ENCODE peak calls at places on chromosomes 5 and 9, in four cellular contexts. F, V, P and O are unnamed samples.

GRCh38 chr9:120876842-120877240 is at the start of gene PHF19:
- DNase-seq in P (peak; percentile 23), V (no peak), F (no peak), O (peak; percentile 57)

GRCh38 chr9:132543960-132544359 is 38.4 kb upstream of the BARHL1 start:
- DNase-seq in V (no peak), F (no peak), P (no peak), O (no peak)

GRCh38 chr5:152688561-152689274 is 283.6 kb upstream of the NMUR2 start:
- DNase-seq in P (no peak), V (no peak), F (no peak), O (no peak)

GRCh38 chr5:112403069-112403468 is 16.0 kb downstream of the EPB41L4A start:
- DNase-seq in F (no peak), P (no peak), V (no peak), O (no peak)

GRCh38 chr9:72839140-72839539 is 113.7 kb downstream of the ALDH1A1 start:
- DNase-seq in P (no peak), F (no peak), V (no peak), O (no peak)

GRCh38 chr5:173717959-173718358 is 101.5 kb upstream of the BOD1 start:
- DNase-seq in P (no peak), V (no peak), F (no peak), O (no peak)

GRCh38 chr9:115034801-115035200 is 83.2 kb downstream of the TNC start:
- DNase-seq in F (no peak), V (no peak), P (no peak), O (no peak)

GRCh38 chr9:107163370-107163769 is 119.7 kb upstream of the RAD23B start:
- DNase-seq in V (no peak), P (no peak), F (no peak), O (no peak)

GRCh38 chr9:134052941-134053340 is 14.9 kb downstream of the BRD3 start:
- DNase-seq in P (no peak), V (no peak), F (no peak), O (no peak)

GRCh38 chr5:181190711-181191525 is 14.1 kb downstream of the TRIM7 start:
- DNase-seq in P (no peak), F (peak; percentile 48), V (no peak), O (no peak)

GRCh38 chr5:94281402-94281801 is 337.0 kb downstream of the KIAA0825 start:
- DNase-seq in F (no peak), V (no peak), P (no peak), O (no peak)

GRCh38 chr5:159444441-159445082 is 114.3 kb upstream of the IL12B start:
- DNase-seq in V (peak; percentile 20), P (peak; percentile 48), F (no peak), O (peak; percentile 42)

GRCh38 chr5:54616031-54616430 is 98.5 kb downstream of the SNX18 start:
- DNase-seq in P (peak; percentile 13), F (no peak), V (no peak), O (no peak)

GRCh38 chr5:160837749-160838593 is 14.0 kb downstream of the ATP10B start:
- DNase-seq in V (no peak), P (no peak), F (no peak), O (no peak)

GRCh38 chr9:134381671-134382505 is 55.6 kb downstream of the RXRA start:
- DNase-seq in V (peak; percentile 46), P (peak; percentile 21), F (no peak), O (no peak)

GRCh38 chr9:114115645-114116044 is 16.6 kb upstream of the KIF12 start:
- DNase-seq in V (no peak), F (no peak), P (peak; percentile 60), O (no peak)

GRCh38 chr9:107239474-107239873 is 43.6 kb upstream of the RAD23B start:
- DNase-seq in F (no peak), P (peak; percentile 44), V (peak; percentile 16), O (no peak)

GRCh38 chr9:36327903-36328302 is 69.7 kb upstream of the GNE start:
- DNase-seq in P (no peak), V (no peak), F (no peak), O (no peak)

GRCh38 chr5:28984642-28985041 is 1946.3 kb upstream of the CDH9 start:
- DNase-seq in F (no peak), P (no peak), V (no peak), O (no peak)

GRCh38 chr5:14749579-14750091 is 85.1 kb downstream of the OTULIN start:
- DNase-seq in F (no peak), V (no peak), P (no peak), O (no peak)

GRCh38 chr5:81519217-81519905 is 125.4 kb upstream of the ACOT12 start:
- DNase-seq in V (no peak), F (no peak), P (no peak), O (no peak)

GRCh38 chr9:88388886-88389617 is 808 bp downstream of the SPIN1 start:
- DNase-seq in P (peak; percentile 66), V (peak; percentile 78), F (peak; percentile 63), O (peak; percentile 62)

GRCh38 chr5:143800715-143801114 is 11.2 kb upstream of the HMHB1 start:
- DNase-seq in V (no peak), F (no peak), P (no peak), O (no peak)

GRCh38 chr9:133536080-133536479 is 1.6 kb downstream of the ADAMTSL2 start:
- DNase-seq in V (no peak), F (no peak), P (no peak), O (no peak)

GRCh38 chr9:3441197-3441816 is 84.5 kb downstream of the RFX3 start:
- DNase-seq in P (peak; percentile 54), F (peak; percentile 43), V (peak; percentile 32), O (peak; percentile 24)

GRCh38 chr5:178284095-178284675 is 51.6 kb upstream of the PHYKPL start:
- DNase-seq in V (peak; percentile 32), P (no peak), F (no peak), O (no peak)

GRCh38 chr9:136421791-136422190 is 11.3 kb downstream of the PMPCA start:
- DNase-seq in V (no peak), P (no peak), F (no peak), O (no peak)

GRCh38 chr9:121633144-121633714 is 18.2 kb upstream of the DAB2IP start:
- DNase-seq in V (no peak), F (no peak), P (peak; percentile 72), O (no peak)

GRCh38 chr5:91797581-91797980 is 414.5 kb upstream of the ARRDC3 start:
- DNase-seq in V (no peak), P (no peak), F (no peak), O (peak; percentile 8)

GRCh38 chr9:16103613-16104012 is 550.8 kb downstream of the CCDC171 start:
- DNase-seq in P (no peak), F (no peak), V (no peak), O (no peak)

GRCh38 chr9:93665128-93665565 is 88.8 kb downstream of the PHF2 start:
- DNase-seq in V (no peak), F (peak; percentile 6), P (no peak), O (no peak)

GRCh38 chr5:150510460-150511263 is 2.7 kb downstream of the NDST1 start:
- DNase-seq in V (no peak), P (peak; percentile 92), F (no peak), O (no peak)

GRCh38 chr5:171312129-171312819 is 3.2 kb downstream of the TLX3 start:
- DNase-seq in P (no peak), F (peak; percentile 46), V (no peak), O (no peak)

GRCh38 chr5:180173875-180174586 is 35.0 kb downstream of the RASGEF1C start:
- DNase-seq in P (no peak), F (no peak), V (no peak), O (no peak)

GRCh38 chr9:91117474-91117891 is 244.2 kb downstream of the AUH start:
- DNase-seq in F (no peak), V (no peak), P (no peak), O (no peak)

GRCh38 chr9:91119679-91120078 is 242.0 kb downstream of the AUH start:
- DNase-seq in P (no peak), F (no peak), V (no peak), O (no peak)

GRCh38 chr9:91119147-91119546 is 242.6 kb downstream of the AUH start:
- DNase-seq in V (no peak), F (no peak), P (no peak), O (no peak)

GRCh38 chr9:91116711-91117110 is 245.0 kb downstream of the AUH start:
- DNase-seq in V (no peak), P (no peak), F (no peak), O (no peak)

DNA sequence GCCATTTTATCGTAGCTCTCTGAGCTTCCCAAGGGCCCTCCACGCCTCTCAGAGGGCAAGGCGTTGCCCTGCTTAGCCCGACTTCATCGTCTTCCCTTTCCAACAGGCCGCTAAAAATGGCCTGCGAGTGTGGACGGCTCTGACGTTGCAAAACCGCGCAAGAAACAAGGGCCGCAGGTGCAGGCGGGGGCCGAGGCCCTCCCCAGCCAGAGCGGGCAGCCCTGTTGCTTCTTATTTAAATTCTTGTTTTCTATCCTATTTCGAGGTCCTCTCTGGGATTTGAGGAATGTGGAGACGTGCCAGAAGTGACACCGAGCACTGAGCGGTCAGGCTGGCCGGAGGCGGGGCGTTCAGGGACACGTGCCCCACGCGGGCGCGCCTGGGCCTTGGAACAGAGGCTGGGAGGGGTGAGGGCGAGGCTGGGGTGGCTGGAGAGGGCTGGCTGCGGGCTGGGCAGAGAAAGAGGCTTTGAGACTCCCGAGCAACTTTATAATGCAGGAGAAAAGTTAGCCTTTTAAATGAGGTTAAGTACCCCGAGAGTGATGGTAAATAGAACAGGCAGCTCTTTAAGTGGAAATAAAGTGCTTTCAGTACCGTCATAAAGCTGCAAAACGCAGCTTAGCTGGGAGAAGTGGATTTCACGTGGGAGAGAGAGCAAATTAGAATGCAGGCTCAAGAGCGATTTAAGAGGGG is 243.6 kb downstream of the AUH start:
- DNase-seq in V (peak; percentile 31), P (no peak), F (peak; percentile 70), O (no peak)
- TF ChIP-seq ELF4 in V (no peak), P (no peak), F (no peak), O (no peak)

DNA sequence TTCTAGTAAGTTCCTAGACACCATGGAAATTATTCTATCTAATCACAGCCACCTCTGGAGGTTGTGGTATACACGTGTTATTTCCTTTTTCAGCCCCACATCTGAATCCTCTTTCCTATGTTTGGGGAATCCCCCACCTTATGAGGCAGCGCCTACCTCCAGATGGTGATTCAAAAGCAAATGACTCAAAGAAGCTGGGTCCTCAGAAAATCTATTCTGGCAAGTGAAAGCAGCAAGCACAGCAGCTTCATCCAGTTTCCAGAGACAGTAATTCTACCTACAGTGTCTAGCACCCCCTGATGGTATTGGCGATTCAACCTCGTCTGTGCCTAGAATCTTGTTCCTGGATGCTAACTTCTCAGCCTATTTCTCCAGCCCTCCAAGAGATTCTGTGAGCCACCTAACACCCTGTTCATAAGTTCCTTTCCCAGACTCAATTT is 43.0 kb downstream of the STRBP start:
- DNase-seq in F (peak; percentile 47), V (peak; percentile 36), P (peak; percentile 29), O (peak; percentile 44)
- TF ChIP-seq ELF4 in F (no peak), V (no peak), P (no peak), O (no peak)

GRCh38 chr5:73435640-73436534 is 12.7 kb downstream of the FOXD1 start:
- DNase-seq in P (no peak), F (peak; percentile 46), V (no peak), O (no peak)

GRCh38 chr5:73434921-73435320 is 13.7 kb downstream of the FOXD1 start:
- DNase-seq in V (no peak), P (no peak), F (no peak), O (no peak)

GRCh38 chr5:73433272-73433981 is 15.2 kb downstream of the FOXD1 start:
- DNase-seq in V (no peak), F (no peak), P (no peak), O (no peak)

GRCh38 chr5:73434461-73434860 is 14.1 kb downstream of the FOXD1 start:
- DNase-seq in V (no peak), F (no peak), P (no peak), O (no peak)

GRCh38 chr5:73433982-73434342 is 14.6 kb downstream of the FOXD1 start:
- DNase-seq in F (no peak), V (no peak), P (no peak), O (no peak)
- TF ChIP-seq ELF4 in F (no peak), V (no peak), P (no peak), O (no peak)

GRCh38 chr5:110072646-110073045 is 382.9 kb downstream of the MAN2A1 start:
- DNase-seq in P (no peak), F (no peak), V (no peak), O (no peak)
- TF ChIP-seq ELF4 in P (no peak), F (no peak), V (no peak), O (no peak)